ENCODE peak calls at places on chromosomes 6 and 20, in six cellular contexts. O, V, J, B, X and E are unnamed samples.

GRCh38 chr6:15672291-15672690 is 9.5 kb upstream of the DTNBP1 start:
- DNase-seq in O (no peak), V (no peak), J (no peak), B (no peak), X (no peak), E (no peak)

GRCh38 chr6:36788768-36789167 is 50.5 kb downstream of the CPNE5 start:
- DNase-seq in O (no peak), V (no peak), J (peak), B (no peak), X (no peak), E (no peak)

GRCh38 chr20:44900231-44900854 is 9.5 kb upstream of the PABPC1L start:
- DNase-seq in O (no peak), V (no peak), J (no peak), B (no peak), X (no peak), E (no peak)

GRCh38 chr20:63138855-63139341 is 77.0 kb downstream of the YTHDF1 start:
- DNase-seq in O (no peak), V (no peak), J (no peak), B (no peak), X (no peak), E (no peak)

GRCh38 chr20:1336699-1337387 is 7.9 kb upstream of the SDCBP2 start:
- DNase-seq in O (no peak), V (no peak), J (no peak), B (no peak), X (no peak), E (no peak)

GRCh38 chr6:25014806-25015560 is 79.2 kb upstream of the RIPOR2 start:
- DNase-seq in O (no peak), V (no peak), J (peak), B (no peak), X (peak), E (peak)

GRCh38 chr6:35202066-35202546 is 11.7 kb upstream of the SCUBE3 start:
- DNase-seq in O (no peak), V (no peak), J (no peak), B (no peak), X (no peak), E (no peak)

GRCh38 chr20:57391439-57392129 is 388 bp downstream of the RBM38 start:
- DNase-seq in O (no peak), V (no peak), J (no peak), B (no peak), X (peak), E (no peak)

GRCh38 chr6:2961971-2962370 is 9.4 kb downstream of the SERPINB6 start:
- DNase-seq in O (no peak), V (no peak), J (no peak), B (no peak), X (no peak), E (no peak)

GRCh38 chr20:59770270-59770669 is 163.2 kb downstream of the SYCP2 start:
- DNase-seq in O (no peak), V (no peak), J (no peak), B (no peak), X (no peak), E (no peak)

GRCh38 chr6:128731249-128732165 is 151.4 kb upstream of the LAMA2 start:
- DNase-seq in O (peak), V (no peak), J (peak), B (no peak), X (peak), E (peak)

GRCh38 chr20:54416770-54417169 is 58.6 kb upstream of the DOK5 start:
- DNase-seq in O (no peak), V (no peak), J (no peak), B (no peak), X (no peak), E (no peak)

GRCh38 chr6:1481326-1481725 is 92.0 kb downstream of the FOXF2 start:
- DNase-seq in O (no peak), V (no peak), J (peak), B (no peak), X (no peak), E (peak)

GRCh38 chr6:20770776-20771175 is 236.5 kb downstream of the CDKAL1 start:
- DNase-seq in O (no peak), V (no peak), J (no peak), B (no peak), X (no peak), E (no peak)

GRCh38 chr6:36698196-36698595 is 570 bp downstream of the RAB44 start:
- DNase-seq in O (no peak), V (no peak), J (no peak), B (no peak), X (no peak), E (no peak)

GRCh38 chr6:89369009-89369408 is 16.5 kb upstream of the UBE2J1 start:
- DNase-seq in O (peak), V (no peak), J (peak), B (no peak), X (no peak), E (no peak)

GRCh38 chr6:115819506-115819905 is 241.2 kb downstream of the FRK start:
- DNase-seq in O (no peak), V (no peak), J (no peak), B (no peak), X (no peak), E (no peak)

GRCh38 chr6:152635949-152636674 is 1.1 kb downstream of the SYNE1 start:
- DNase-seq in O (peak), V (peak), J (peak), B (no peak), X (no peak), E (no peak)

GRCh38 chr6:168648240-168648639 is 207.3 kb downstream of the SMOC2 start:
- DNase-seq in O (no peak), V (no peak), J (peak), B (no peak), X (no peak), E (no peak)

GRCh38 chr6:166738778-166739654 is 112.0 kb upstream of the RPS6KA2 start:
- DNase-seq in O (no peak), V (no peak), J (no peak), B (no peak), X (no peak), E (no peak)

GRCh38 chr20:62019144-62019805 is 46.4 kb downstream of the TAF4 start:
- DNase-seq in O (no peak), V (no peak), J (no peak), B (no peak), X (no peak), E (no peak)

GRCh38 chr6:47066418-47066817 is 24.3 kb upstream of the ADGRF1 start:
- DNase-seq in O (no peak), V (no peak), J (no peak), B (no peak), X (no peak), E (no peak)

GRCh38 chr6:170024940-170025339 is 265.9 kb downstream of the DLL1 start:
- DNase-seq in O (peak), V (no peak), J (peak), B (no peak), X (no peak), E (no peak)

GRCh38 chr20:47244451-47244850 is 112.0 kb downstream of the ZMYND8 start:
- DNase-seq in O (no peak), V (no peak), J (no peak), B (no peak), X (no peak), E (peak)

GRCh38 chr6:35177139-35177538 is 36.0 kb upstream of the TCP11 start:
- DNase-seq in O (no peak), V (no peak), J (no peak), B (no peak), X (no peak), E (no peak)

GRCh38 chr6:3749991-3750323 is 1.6 kb downstream of the PXDC1 start:
- DNase-seq in O (no peak), V (no peak), J (peak), B (no peak), X (no peak), E (no peak)

GRCh38 chr20:22890605-22891300 is 144.4 kb upstream of the SSTR4 start:
- DNase-seq in O (no peak), V (no peak), J (no peak), B (no peak), X (no peak), E (no peak)

GRCh38 chr6:124158024-124158423 is 354.4 kb downstream of the NKAIN2 start:
- DNase-seq in O (no peak), V (no peak), J (no peak), B (no peak), X (no peak), E (no peak)

GRCh38 chr6:20086992-20087391 is 125.3 kb downstream of the MBOAT1 start:
- DNase-seq in O (no peak), V (no peak), J (no peak), B (no peak), X (no peak), E (no peak)

GRCh38 chr20:25078662-25079061 is 3.3 kb downstream of the VSX1 start:
- DNase-seq in O (no peak), V (no peak), J (no peak), B (no peak), X (no peak), E (no peak)

GRCh38 chr20:12936020-12936419 is 72.8 kb upstream of the SPTLC3 start:
- DNase-seq in O (no peak), V (no peak), J (no peak), B (no peak), X (no peak), E (no peak)

GRCh38 chr6:50791900-50792508 is 26.7 kb upstream of the TFAP2B start:
- DNase-seq in O (peak), V (no peak), J (peak), B (no peak), X (no peak), E (peak)

GRCh38 chr20:32828029-32828666 is 8.4 kb downstream of the MAPRE1 start:
- DNase-seq in O (no peak), V (no peak), J (peak), B (no peak), X (no peak), E (no peak)

GRCh38 chr20:1890469-1891262 is 4.5 kb upstream of the SIRPA start:
- DNase-seq in O (no peak), V (no peak), J (no peak), B (no peak), X (no peak), E (no peak)

GRCh38 chr6:133646021-133646682 is 242.8 kb upstream of the TCF21 start:
- DNase-seq in O (peak), V (no peak), J (peak), B (no peak), X (no peak), E (peak)